ENCODE peak calls at places on chromosomes 4 and X, in five cellular contexts. E is C1 segment of cervical spinal cord, H is NCI-H146, L is cardiac fibroblast, B is right cardiac atrium. I is an unnamed sample.

GRCh38 chr4:9709724-9710123 is 71.7 kb upstream of the DRD5 start:
- DNase-seq in E (no peak), H (no peak), L (no peak), B (no peak), I (no peak)

GRCh38 chr4:79050521-79050880 is 111.3 kb upstream of the PAQR3 start:
- DNase-seq in E (no peak), H (peak), L (no peak), B (peak), I (no peak)

GRCh38 chr4:15031993-15032660 is 29.8 kb downstream of the CPEB2 start:
- DNase-seq in E (no peak), H (no peak), L (peak), B (no peak), I (no peak)

GRCh38 chr4:1463927-1464540 is 57.8 kb upstream of the NKX1-1 start:
- DNase-seq in E (no peak), H (no peak), L (no peak), B (peak), I (no peak)

GRCh38 chr4:110196206-110196870 is 2.1 kb downstream of the ELOVL6 start:
- DNase-seq in E (peak), H (peak), L (peak), B (peak), I (peak)

GRCh38 chr4:16695896-16696295 is 202.5 kb downstream of the LDB2 start:
- DNase-seq in E (no peak), H (no peak), L (no peak), B (no peak), I (no peak)

GRCh38 chrX:102765794-102766193 is 45.3 kb downstream of the GPRASP3 start:
- DNase-seq in E (no peak), H (no peak), L (peak), B (no peak), I (no peak)

GRCh38 chr4:16897991-16898827 is at the start of gene LDB2:
- DNase-seq in E (peak), H (no peak), L (peak), B (peak), I (peak)

GRCh38 chrX:134478374-134478773 is 18.4 kb downstream of the HPRT1 start:
- DNase-seq in E (no peak), H (no peak), L (no peak), B (no peak), I (no peak)

GRCh38 chr4:86891785-86892638 is at the start of gene C4orf36:
- DNase-seq in E (peak), H (peak), L (peak), B (peak), I (peak)

GRCh38 chrX:129572422-129572821 is 32.4 kb downstream of the OCRL start:
- DNase-seq in E (no peak), H (no peak), L (no peak), B (no peak), I (no peak)

GRCh38 chr4:153269223-153269990 is 65.2 kb downstream of the TRIM2 start:
- DNase-seq in E (no peak), H (no peak), L (no peak), B (no peak), I (no peak)

GRCh38 chr4:98641906-98642668 is 16.3 kb downstream of the TSPAN5 start:
- DNase-seq in E (no peak), H (no peak), L (no peak), B (no peak), I (no peak)

GRCh38 chr4:176841730-176842129 is 49.0 kb upstream of the VEGFC start:
- DNase-seq in E (no peak), H (no peak), L (peak), B (no peak), I (no peak)

GRCh38 chrX:106177106-106177981 is 9.2 kb downstream of the PWWP3B start:
- DNase-seq in E (peak), H (no peak), L (peak), B (peak), I (peak)

GRCh38 chrX:139085404-139085803 is 373.9 kb upstream of the FGF13 start:
- DNase-seq in E (no peak), H (no peak), L (no peak), B (no peak), I (no peak)

GRCh38 chr4:2087170-2087569 is 28.0 kb downstream of the NAT8L start:
- DNase-seq in E (no peak), H (no peak), L (peak), B (no peak), I (no peak)

GRCh38 chr4:169716677-169717076 is 41.1 kb downstream of the HPF1 start:
- DNase-seq in E (no peak), H (no peak), L (peak), B (no peak), I (no peak)

GRCh38 chr4:89617256-89617655 is 219.7 kb downstream of the SNCA start:
- DNase-seq in E (no peak), H (no peak), L (no peak), B (no peak), I (no peak)

GRCh38 chr4:28558871-28559270 is 1698.2 kb downstream of the STIM2 start:
- DNase-seq in E (no peak), H (no peak), L (no peak), B (no peak), I (no peak)

GRCh38 chrX:151393514-151393913 is 3.5 kb upstream of the VMA21 start:
- DNase-seq in E (no peak), H (peak), L (no peak), B (no peak), I (no peak)

GRCh38 chr4:95155759-95156451 is 392.9 kb downstream of the UNC5C start:
- DNase-seq in E (no peak), H (no peak), L (peak), B (no peak), I (no peak)

GRCh38 chrX:65706041-65706828 is 38.8 kb downstream of the MSN start:
- DNase-seq in E (no peak), H (no peak), L (peak), B (peak), I (no peak)

GRCh38 chr4:79294064-79294463 is 31.8 kb downstream of the NAA11 start:
- DNase-seq in E (no peak), H (no peak), L (peak), B (no peak), I (no peak)

GRCh38 chr4:84497220-84497834 is 1.8 kb downstream of the NKX6-1 start:
- DNase-seq in E (no peak), H (no peak), L (no peak), B (peak), I (no peak)